ENCODE peak calls at places on chromosome 19, in seven cellular contexts. I, A, Q, N, F, G and J are unnamed samples.

GRCh38 chr19:7063339-7063738 is 4.9 kb upstream of the MBD3L3 start:
- DNase-seq in I (no peak), A (no peak), Q (no peak), N (no peak), F (no peak), G (no peak), J (no peak)

GRCh38 chr19:49362926-49363264 is 679 bp upstream of the TEAD2 start:
- DNase-seq in I (peak; percentile 70), A (no peak), Q (no peak), N (no peak), F (peak; percentile 51), G (no peak), J (no peak)

GRCh38 chr19:40549007-40549708 is 27.5 kb upstream of the SHKBP1 start:
- DNase-seq in I (peak; percentile 71), A (peak; percentile 72), Q (peak; percentile 50), N (peak; percentile 77), F (peak; percentile 66), G (peak; percentile 78), J (peak; percentile 75)

GRCh38 chr19:18478545-18479311 is 40.8 kb upstream of the ISYNA1 start:
- DNase-seq in I (peak; percentile 88), A (peak; percentile 29), Q (no peak), N (peak; percentile 49), F (peak; percentile 71), G (no peak), J (no peak)

GRCh38 chr19:3507371-3508120 is 1.4 kb downstream of the FZR1 start:
- DNase-seq in I (no peak), A (no peak), Q (no peak), N (no peak), F (no peak), G (no peak), J (peak; percentile 30)

GRCh38 chr19:11296264-11296663 is 304 bp downstream of the TSPAN16 start:
- DNase-seq in I (no peak), A (no peak), Q (no peak), N (no peak), F (no peak), G (no peak), J (no peak)

GRCh38 chr19:17097593-17098126 is 22.1 kb downstream of the MYO9B start:
- DNase-seq in I (no peak), A (no peak), Q (no peak), N (no peak), F (no peak), G (no peak), J (no peak)

GRCh38 chr19:39398297-39398864 is 7.2 kb downstream of the MED29 start:
- DNase-seq in I (peak; percentile 83), A (no peak), Q (no peak), N (no peak), F (peak; percentile 69), G (no peak), J (no peak)

GRCh38 chr19:56108447-56109195 is 12.5 kb downstream of the ZNF787 start:
- DNase-seq in I (no peak), A (no peak), Q (no peak), N (no peak), F (peak; percentile 61), G (no peak), J (no peak)

GRCh38 chr19:33303791-33304759 is 1.7 kb upstream of the CEBPA start:
- DNase-seq in I (no peak), A (no peak), Q (no peak), N (no peak), F (no peak), G (no peak), J (no peak)

GRCh38 chr19:19040417-19040816 is 7.0 kb downstream of the ARMC6 start:
- DNase-seq in I (peak; percentile 70), A (no peak), Q (no peak), N (no peak), F (no peak), G (no peak), J (no peak)

GRCh38 chr19:12764698-12765097 is 10.7 kb downstream of the HOOK2 start:
- DNase-seq in I (no peak), A (no peak), Q (no peak), N (no peak), F (no peak), G (no peak), J (no peak)

GRCh38 chr19:2811221-2811722 is 8.4 kb upstream of the ZNF554 start:
- DNase-seq in I (no peak), A (no peak), Q (no peak), N (no peak), F (no peak), G (no peak), J (no peak)

GRCh38 chr19:51018745-51019543 is 565 bp downstream of the KLK10 start:
- DNase-seq in I (no peak), A (no peak), Q (peak; percentile 11), N (no peak), F (peak; percentile 39), G (no peak), J (no peak)

GRCh38 chr19:42357290-42357689 is 31.9 kb downstream of the MEGF8 start:
- DNase-seq in I (no peak), A (no peak), Q (no peak), N (no peak), F (no peak), G (no peak), J (no peak)

GRCh38 chr19:57623091-57623490 is 9.0 kb downstream of the ZNF134 start:
- DNase-seq in I (no peak), A (no peak), Q (no peak), N (no peak), F (no peak), G (no peak), J (no peak)

GRCh38 chr19:55179570-55180484 is at the start of gene SYT5:
- DNase-seq in I (no peak), A (peak; percentile 56), Q (no peak), N (no peak), F (peak; percentile 48), G (peak; percentile 47), J (no peak)

GRCh38 chr19:27966390-27966816 is 1246.5 kb downstream of the UQCRFS1 start:
- DNase-seq in I (no peak), A (no peak), Q (no peak), N (peak; percentile 36), F (no peak), G (no peak), J (no peak)

GRCh38 chr19:51398096-51398704 is 7.8 kb upstream of the C19orf84 start:
- DNase-seq in I (no peak), A (no peak), Q (peak; percentile 1), N (peak; percentile 49), F (no peak), G (no peak), J (no peak)

GRCh38 chr19:19458110-19458816 is 52.8 kb downstream of the GATAD2A start:
- DNase-seq in I (no peak), A (no peak), Q (no peak), N (no peak), F (no peak), G (no peak), J (no peak)

GRCh38 chr19:39052846-39053245 is 20.5 kb upstream of the FBXO27 start:
- DNase-seq in I (no peak), A (no peak), Q (no peak), N (no peak), F (no peak), G (no peak), J (no peak)

GRCh38 chr19:49499030-49499670 is 2.9 kb downstream of the RPS11 start:
- DNase-seq in I (no peak), A (no peak), Q (no peak), N (no peak), F (no peak), G (no peak), J (no peak)

GRCh38 chr19:44530777-44531176 is 1.3 kb upstream of the CEACAM20 start:
- DNase-seq in I (no peak), A (no peak), Q (no peak), N (no peak), F (no peak), G (no peak), J (no peak)

GRCh38 chr19:48342841-48343540 is 17.6 kb downstream of the EMP3 start:
- DNase-seq in I (no peak), A (no peak), Q (no peak), N (no peak), F (no peak), G (no peak), J (no peak)

GRCh38 chr19:4590559-4590958 is 31.1 kb upstream of the SEMA6B start:
- DNase-seq in I (no peak), A (no peak), Q (no peak), N (no peak), F (no peak), G (no peak), J (no peak)

GRCh38 chr19:10769533-10770491 is 51.9 kb downstream of the DNM2 start:
- DNase-seq in I (no peak), A (no peak), Q (no peak), N (no peak), F (peak; percentile 66), G (no peak), J (no peak)

GRCh38 chr19:31674503-31675186 is 325.4 kb upstream of the TSHZ3 start:
- DNase-seq in I (no peak), A (no peak), Q (no peak), N (no peak), F (no peak), G (no peak), J (no peak)

GRCh38 chr19:56117376-56117884 is 3.7 kb downstream of the ZNF787 start:
- DNase-seq in I (no peak), A (no peak), Q (no peak), N (no peak), F (no peak), G (no peak), J (no peak)

GRCh38 chr19:19278315-19278714 is 5.2 kb upstream of the TM6SF2 start:
- DNase-seq in I (no peak), A (no peak), Q (peak; percentile 46), N (no peak), F (no peak), G (no peak), J (no peak)

GRCh38 chr19:47609885-47610545 is 1.1 kb downstream of the BICRA start:
- DNase-seq in I (peak; percentile 69), A (peak; percentile 41), Q (no peak), N (peak; percentile 23), F (peak; percentile 55), G (peak; percentile 57), J (no peak)

GRCh38 chr19:18920400-18920799 is 885 bp downstream of the DDX49 start:
- DNase-seq in I (no peak), A (no peak), Q (no peak), N (no peak), F (no peak), G (no peak), J (no peak)

GRCh38 chr19:41192574-41193419 is at the start of gene CYP2S1:
- DNase-seq in I (no peak), A (peak; percentile 11), Q (no peak), N (no peak), F (no peak), G (no peak), J (no peak)

GRCh38 chr19:18800636-18801035 is 9.5 kb upstream of the COMP start:
- DNase-seq in I (no peak), A (no peak), Q (no peak), N (no peak), F (no peak), G (no peak), J (no peak)

GRCh38 chr19:41940443-41941409 is 12.5 kb upstream of the ERFL start:
- DNase-seq in I (no peak), A (no peak), Q (no peak), N (no peak), F (no peak), G (no peak), J (no peak)

GRCh38 chr19:17929056-17929455 is 3.8 kb upstream of the CCDC124 start:
- DNase-seq in I (no peak), A (no peak), Q (no peak), N (no peak), F (no peak), G (no peak), J (no peak)

GRCh38 chr19:4375164-4375619 is 25.2 kb downstream of the SH3GL1 start:
- DNase-seq in I (no peak), A (no peak), Q (no peak), N (no peak), F (no peak), G (no peak), J (no peak)